ENCODE peak calls at places on chromosomes 1 and 21, in seven cellular contexts. X, Y, S, J, R, O and M are unnamed samples.

GRCh38 chr1:59992040-59992820 is 65.7 kb upstream of the CYP2J2 start:
- DNase-seq in R (no peak), O (no peak), X (no peak), J (no peak), Y (no peak), S (no peak), M (no peak)

GRCh38 chr21:35159881-35160280 is 110.8 kb upstream of the RUNX1 start:
- DNase-seq in Y (peak; percentile 24), S (no peak), J (no peak), O (no peak), R (peak; percentile 42), X (no peak), M (no peak)

GRCh38 chr1:1020415-1021009 is 592 bp downstream of the AGRN start:
- DNase-seq in Y (no peak), X (no peak), J (no peak), R (peak; percentile 26), S (no peak), O (no peak), M (peak; percentile 66)

GRCh38 chr1:32983039-32983438 is 18.4 kb upstream of the RNF19B start:
- DNase-seq in O (no peak), Y (no peak), S (no peak), R (no peak), J (no peak), X (no peak), M (no peak)

GRCh38 chr1:109199710-109200109 is 14.0 kb upstream of the SARS1 start:
- DNase-seq in X (no peak), J (no peak), Y (no peak), S (no peak), O (no peak), R (no peak), M (no peak)

GRCh38 chr1:196063952-196064351 is 544.3 kb downstream of the KCNT2 start:
- DNase-seq in Y (no peak), X (no peak), O (no peak), R (no peak), J (no peak), S (no peak), M (no peak)

GRCh38 chr1:66266350-66266749 is 267.6 kb upstream of the SGIP1 start:
- DNase-seq in S (no peak), R (no peak), X (no peak), Y (no peak), O (no peak), J (no peak), M (no peak)

GRCh38 chr1:225739542-225740107 is 38.0 kb upstream of the SRP9 start:
- DNase-seq in Y (no peak), J (no peak), X (no peak), R (peak; percentile 25), S (no peak), O (no peak), M (no peak)

GRCh38 chr1:8472668-8473067 is 154.8 kb downstream of the SLC45A1 start:
- DNase-seq in S (no peak), J (no peak), R (no peak), O (no peak), X (peak; percentile 58), Y (no peak), M (peak; percentile 50)

GRCh38 chr1:184299076-184299790 is 87.6 kb upstream of the C1orf21 start:
- DNase-seq in S (no peak), R (peak; percentile 94), X (no peak), O (peak; percentile 21), Y (peak; percentile 92), J (no peak), M (no peak)

GRCh38 chr1:14975119-14975518 is 178.4 kb upstream of the TMEM51 start:
- DNase-seq in J (no peak), Y (no peak), X (no peak), R (no peak), O (no peak), S (no peak), M (no peak)

GRCh38 chr1:226586116-226586515 is 37.6 kb downstream of the STUM start:
- DNase-seq in Y (no peak), J (no peak), O (no peak), R (no peak), S (no peak), X (no peak), M (no peak)

GRCh38 chr1:221397141-221397540 is 344.7 kb downstream of the DUSP10 start:
- DNase-seq in R (no peak), S (no peak), X (no peak), O (no peak), Y (no peak), J (no peak), M (no peak)

GRCh38 chr1:174021611-174022079 is 512 bp downstream of the RC3H1 start:
- DNase-seq in X (peak; percentile 43), O (peak; percentile 55), J (peak; percentile 64), S (peak; percentile 46), Y (no peak), R (peak; percentile 64), M (peak; percentile 32)

GRCh38 chr1:34268311-34269042 is 91.8 kb downstream of the C1orf94 start:
- DNase-seq in X (no peak), Y (peak; percentile 82), O (no peak), R (peak; percentile 62), S (no peak), J (no peak), M (no peak)

GRCh38 chr21:43916076-43916475 is 51.1 kb downstream of the AGPAT3 start:
- DNase-seq in O (no peak), X (no peak), Y (no peak), S (no peak), R (no peak), J (no peak), M (no peak)

GRCh38 chr1:196667131-196667530 is 15.3 kb downstream of the CFH start:
- DNase-seq in O (no peak), Y (no peak), S (no peak), R (no peak), J (no peak), X (no peak), M (no peak)

GRCh38 chr1:212914789-212915188 is 35.6 kb upstream of the VASH2 start:
- DNase-seq in R (no peak), O (no peak), X (no peak), S (no peak), J (no peak), Y (no peak), M (no peak)

GRCh38 chr1:214404154-214404553 is 123.2 kb downstream of the SMYD2 start:
- DNase-seq in O (no peak), X (no peak), S (no peak), R (peak; percentile 37), Y (peak; percentile 49), J (no peak), M (no peak)

GRCh38 chr1:100736324-100736723 is 16.8 kb downstream of the VCAM1 start:
- DNase-seq in R (no peak), Y (no peak), S (no peak), J (no peak), O (peak; percentile 33), X (no peak), M (no peak)

GRCh38 chr1:20409017-20409416 is 77.0 kb downstream of the CAMK2N1 start:
- DNase-seq in R (peak; percentile 43), J (no peak), X (no peak), O (no peak), S (no peak), Y (no peak), M (no peak)

GRCh38 chr1:36096500-36097412 is 8.1 kb downstream of the ADPRS start:
- DNase-seq in Y (peak; percentile 23), S (no peak), X (no peak), J (no peak), R (peak; percentile 53), O (peak; percentile 58), M (no peak)

GRCh38 chr21:29753216-29753615 is 186.6 kb downstream of the GRIK1 start:
- DNase-seq in O (no peak), S (no peak), X (no peak), Y (no peak), R (peak; percentile 52), J (no peak), M (no peak)

GRCh38 chr21:42234464-42235241 is 15.7 kb downstream of the ABCG1 start:
- DNase-seq in Y (no peak), R (peak; percentile 53), J (peak; percentile 80), S (peak; percentile 73), O (peak; percentile 85), X (peak; percentile 76), M (peak; percentile 82)
- TF ChIP-seq CTCF in Y (no peak), R (no peak), J (no peak), S (no peak), O (no peak), X (no peak), M (no peak)

GRCh38 chr1:240831922-240832321 is 220.0 kb upstream of the GREM2 start:
- DNase-seq in Y (no peak), S (no peak), R (no peak), O (no peak), J (no peak), X (no peak), M (no peak)
- TF ChIP-seq CTCF in Y (peak; percentile 68), S (no peak), R (no peak), O (no peak), J (no peak), X (no peak), M (no peak)

GRCh38 chr1:68470388-68470970 is 20.7 kb upstream of the RPE65 start:
- DNase-seq in S (no peak), R (peak; percentile 58), Y (peak; percentile 14), O (no peak), J (no peak), X (no peak), M (no peak)
- TF ChIP-seq CTCF in S (peak; percentile 42), R (peak; percentile 74), Y (peak; percentile 82), O (peak; percentile 29), J (peak; percentile 41), X (peak; percentile 45), M (peak; percentile 39)

GRCh38 chr1:38889589-38889988 is 8.2 kb upstream of the GJA9 start:
- DNase-seq in Y (no peak), O (no peak), R (no peak), X (no peak), J (no peak), S (no peak), M (no peak)
- TF ChIP-seq CTCF in Y (no peak), O (no peak), R (no peak), X (no peak), J (no peak), S (no peak), M (no peak)

DNA sequence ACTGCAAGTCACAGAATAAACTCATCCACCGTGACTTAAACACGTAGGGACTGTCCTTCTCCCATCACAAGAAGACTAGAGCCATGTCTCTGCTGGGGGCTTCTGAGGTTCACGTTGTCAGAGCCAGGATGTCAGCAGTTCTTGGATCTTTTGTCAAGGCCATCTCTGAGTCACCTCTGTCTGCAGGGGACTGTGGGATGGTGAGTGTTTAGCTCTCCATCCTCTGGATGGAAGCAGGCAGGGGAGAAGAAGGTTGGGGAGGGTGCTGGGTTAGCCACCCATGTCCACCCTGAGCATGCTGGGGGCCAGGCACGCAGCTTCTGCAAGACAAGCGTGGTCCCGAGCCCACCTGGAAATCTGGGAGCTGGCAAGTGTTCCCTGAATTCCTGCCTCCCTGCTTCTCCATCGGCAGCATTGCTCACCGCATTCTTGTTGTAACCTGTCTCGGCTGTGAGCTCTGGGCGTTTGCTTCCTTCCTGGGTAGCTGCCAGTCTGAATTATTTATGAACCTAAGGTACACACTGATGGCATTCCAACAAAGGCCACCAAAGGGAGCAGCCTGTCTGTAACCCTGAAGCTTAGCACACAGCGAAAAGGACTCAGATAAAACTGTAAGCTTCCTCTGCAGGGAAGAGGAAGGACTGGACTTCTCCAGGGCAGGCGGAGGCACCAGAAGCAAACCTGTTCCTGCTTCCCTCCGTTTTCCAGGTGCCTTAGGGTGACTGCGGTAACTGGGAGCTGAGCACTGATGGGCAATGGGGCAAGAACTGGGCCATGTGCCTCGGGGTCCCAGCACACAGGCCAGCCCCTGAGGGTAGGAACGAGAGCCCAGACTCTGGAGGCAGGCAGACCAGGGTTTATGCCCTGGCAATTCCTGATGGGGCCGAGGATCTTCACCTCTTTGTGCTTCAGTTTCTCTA is 88.6 kb downstream of the RIPK4 start:
- DNase-seq in J (peak; percentile 86), R (no peak), O (no peak), S (no peak), X (no peak), Y (no peak), M (no peak)
- TF ChIP-seq CTCF in J (no peak), R (no peak), O (no peak), S (no peak), X (no peak), Y (no peak), M (no peak)